ENCODE peak calls at places on chromosome 2, in four cellular contexts. V is A549, B is mucosa of descending colon, C is Panc1. O is an unnamed sample.
A peak's percentile ranks its signal among the peaks of the same experiment; 100 is the strongest.

GRCh38 chr2:185638771-185639170 is 99.8 kb upstream of the FSIP2 start:
- DNase-seq in V (no peak), B (no peak), C (no peak), O (no peak)

GRCh38 chr2:176136375-176137248 is 7.1 kb downstream of the HOXD8 start:
- DNase-seq in V (no peak), B (no peak), C (no peak), O (peak; percentile 53)

GRCh38 chr2:119223521-119224390 is at the start of gene STEAP3:
- DNase-seq in V (peak; percentile 69), B (peak; percentile 86), C (no peak), O (peak; percentile 90)

GRCh38 chr2:206814486-206814885 is 49.1 kb downstream of the FASTKD2 start:
- DNase-seq in V (no peak), B (no peak), C (no peak), O (no peak)

GRCh38 chr2:138115664-138116063 is 151.4 kb downstream of the HNMT start:
- DNase-seq in V (no peak), B (no peak), C (no peak), O (no peak)

GRCh38 chr2:148658807-148659722 is 14.5 kb downstream of the EPC2 start:
- DNase-seq in V (no peak), B (no peak), C (no peak), O (no peak)

GRCh38 chr2:223725494-223725893 is 111.9 kb downstream of the AP1S3 start:
- DNase-seq in V (peak; percentile 93), B (peak; percentile 54), C (peak; percentile 90), O (peak; percentile 89)

GRCh38 chr2:113175736-113176695 is 2.2 kb downstream of the PSD4 start:
- DNase-seq in V (no peak), B (peak; percentile 66), C (no peak), O (no peak)

GRCh38 chr2:43081131-43081745 is 145.2 kb downstream of the ZFP36L2 start:
- DNase-seq in V (no peak), B (no peak), C (no peak), O (no peak)

GRCh38 chr2:101752708-101753107 is 55.2 kb downstream of the MAP4K4 start:
- DNase-seq in V (no peak), B (no peak), C (no peak), O (no peak)

GRCh38 chr2:144702051-144702450 is 182.1 kb upstream of the ZEB2 start:
- DNase-seq in V (no peak), B (no peak), C (no peak), O (no peak)
- H3K4me3 ChIP-seq in V (no peak overlapping the region), B (no peak overlapping the region), C (no peak overlapping the region), O (no peak overlapping the region)

DNA sequence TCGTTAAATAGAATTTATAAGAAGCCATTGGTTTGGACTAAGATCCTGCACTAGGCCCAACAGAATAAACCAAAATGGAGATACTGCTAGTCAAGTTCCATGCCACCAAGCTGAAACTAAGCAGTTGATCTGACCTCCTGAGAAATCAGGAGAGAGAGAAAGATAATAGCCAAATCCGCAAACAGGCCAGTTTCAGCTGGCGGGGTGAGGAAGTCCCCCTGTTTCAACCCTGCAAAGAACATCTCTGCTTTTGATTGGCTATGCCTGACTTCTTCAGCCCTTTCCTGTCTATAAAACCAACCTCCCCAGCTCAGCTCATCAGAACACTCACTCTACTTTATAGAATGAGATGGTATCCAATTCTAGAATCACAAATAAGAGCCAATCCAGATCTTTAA is 543.3 kb upstream of the ID2 start:
- DNase-seq in V (no peak), B (no peak), C (no peak), O (no peak)
- H3K4me1 ChIP-seq in V (no peaks in the 10 kb centered on the region), B (no peaks in the 10 kb centered on the region), C (no peaks in the 10 kb centered on the region), O (peaks cover 11% of the 10 kb centered on the region)

GRCh38 chr2:28645553-28645952 is 106.1 kb upstream of the PPP1CB start:
- DNase-seq in V (no peak), B (no peak), C (no peak), O (no peak)

GRCh38 chr2:28643911-28644334 is 107.7 kb upstream of the PPP1CB start:
- DNase-seq in V (no peak), B (no peak), C (no peak), O (no peak)

GRCh38 chr2:28643324-28643723 is 108.3 kb upstream of the PPP1CB start:
- DNase-seq in V (no peak), B (no peak), C (no peak), O (no peak)

GRCh38 chr2:28642796-28643195 is 108.8 kb upstream of the PPP1CB start:
- DNase-seq in V (no peak), B (no peak), C (no peak), O (no peak)

DNA sequence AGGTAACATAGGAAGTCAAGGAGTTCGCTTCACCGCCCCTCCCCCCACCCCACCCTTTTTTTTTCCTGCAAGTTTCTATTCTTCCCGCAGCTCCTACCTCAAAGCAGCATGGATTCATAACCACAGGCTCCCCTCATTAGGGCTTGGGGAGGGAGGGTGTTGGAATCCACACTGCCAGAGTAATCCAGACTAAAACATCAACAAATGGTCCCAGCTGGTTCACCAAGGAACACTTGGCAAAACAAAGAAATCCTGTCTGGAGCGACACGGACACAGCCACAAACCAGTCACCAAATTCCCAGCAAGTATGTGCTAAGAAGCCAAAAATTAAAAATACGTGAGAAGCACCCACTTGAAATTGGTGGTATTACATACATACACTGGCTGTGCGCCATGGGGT is 106.9 kb upstream of the PPP1CB start:
- DNase-seq in V (no peak), B (no peak), C (no peak), O (no peak)
- H3K4me3 ChIP-seq in V (no peak overlapping the region), B (no peak overlapping the region), C (no peak overlapping the region), O (no peak overlapping the region)

GRCh38 chr2:236628256-236628961 is 58.8 kb downstream of the ACKR3 start:
- DNase-seq in V (no peak), B (no peak), C (no peak), O (no peak)
- H3K4me1 ChIP-seq in V (no peaks in the 10 kb centered on the region), B (no peaks in the 10 kb centered on the region), C (no peaks in the 10 kb centered on the region), O (no peaks in the 10 kb centered on the region)

O was measured in Caco-2.